ENCODE peak calls at places on chromosomes 16 and 17, in five cellular contexts. Q is suprapubic skin, W is H1, E is upper lobe of left lung, V is HL-60. A is an unnamed sample.
A peak's percentile ranks its signal among the peaks of the same experiment; 100 is the strongest.

GRCh38 chr17:4354862-4355514 is 11.5 kb downstream of the UBE2G1 start:
- DNase-seq in Q (no peak), E (no peak), W (no peak), V (no peak), A (peak; percentile 11)

GRCh38 chr17:72609501-72609900 is 483.0 kb downstream of the SLC39A11 start:
- DNase-seq in V (no peak), Q (no peak), W (no peak), E (no peak), A (no peak)

GRCh38 chr17:51152766-51153209 is 571 bp upstream of the NME1 start:
- DNase-seq in V (no peak), Q (no peak), W (no peak), E (no peak), A (no peak)

GRCh38 chr17:58520843-58521430 is 6.5 kb upstream of the MTMR4 start:
- DNase-seq in E (no peak), Q (no peak), W (no peak), V (peak; percentile 63), A (no peak)

GRCh38 chr16:57609541-57610401 is 18.7 kb upstream of the ADGRG1 start:
- DNase-seq in V (no peak), E (no peak), Q (no peak), W (no peak), A (no peak)

GRCh38 chr16:67349172-67349571 is 22.6 kb downstream of the LRRC36 start:
- DNase-seq in E (no peak), W (no peak), Q (no peak), V (no peak), A (no peak)

GRCh38 chr17:58710948-58711552 is 18.6 kb downstream of the RAD51C start:
- DNase-seq in E (no peak), W (no peak), V (peak; percentile 41), Q (no peak), A (no peak)

GRCh38 chr17:78284146-78284545 is 52.7 kb downstream of the TMEM235 start:
- DNase-seq in V (peak; percentile 95), E (peak; percentile 52), W (no peak), Q (no peak), A (no peak)

GRCh38 chr17:751269-752001 is 629 bp downstream of the GEMIN4 start:
- DNase-seq in E (peak; percentile 40), W (no peak), Q (peak; percentile 73), V (peak; percentile 63), A (no peak)

GRCh38 chr16:85530370-85530739 is 82.8 kb upstream of the GSE1 start:
- DNase-seq in E (no peak), W (no peak), Q (no peak), V (no peak), A (no peak)

GRCh38 chr16:29992371-29992967 is 2.9 kb downstream of the HIRIP3 start:
- DNase-seq in E (peak; percentile 81), V (no peak), Q (peak; percentile 51), W (no peak), A (no peak)

GRCh38 chr16:30741461-30741914 is 6.7 kb upstream of the PHKG2 start:
- DNase-seq in V (no peak), E (peak; percentile 94), Q (peak; percentile 75), W (no peak), A (peak; percentile 82)

DNA sequence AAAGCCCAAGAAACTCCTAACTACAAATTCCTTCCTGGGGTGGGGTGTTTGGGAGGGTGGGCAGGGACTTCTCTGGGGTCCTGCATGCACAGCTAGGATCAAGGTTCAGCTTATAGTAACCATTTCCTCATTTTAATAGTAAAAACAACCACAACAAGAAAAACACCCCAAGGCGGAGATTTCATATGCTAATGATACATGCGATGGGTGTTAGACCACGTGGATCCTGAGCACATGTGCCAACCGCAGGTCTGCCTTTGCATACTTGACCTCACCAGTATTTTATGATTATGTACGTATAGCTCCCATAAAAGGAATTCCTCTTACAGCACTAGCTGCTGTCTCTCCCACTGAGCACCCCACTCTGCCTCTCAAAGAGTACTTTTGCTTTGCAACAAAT is 1.9 kb downstream of the KRTAP4-11 start:
- DNase-seq in W (no peak), V (peak; percentile 18), Q (no peak), E (no peak), A (no peak)
- TF ChIP-seq POLR2AphosphoS5 in W (no peak), V (no peak), Q (no peak), E (no peak), A (no peak)

GRCh38 chr16:88813396-88814143 is 1.8 kb upstream of the APRT start:
- DNase-seq in Q (no peak), V (no peak), E (no peak), W (no peak), A (no peak)
- H3K27ac ChIP-seq in Q (no peak overlapping the region), V (no peak overlapping the region), E (no peak overlapping the region), W (no peak overlapping the region), A (peak overlapping the region; percentile 92)

DNA sequence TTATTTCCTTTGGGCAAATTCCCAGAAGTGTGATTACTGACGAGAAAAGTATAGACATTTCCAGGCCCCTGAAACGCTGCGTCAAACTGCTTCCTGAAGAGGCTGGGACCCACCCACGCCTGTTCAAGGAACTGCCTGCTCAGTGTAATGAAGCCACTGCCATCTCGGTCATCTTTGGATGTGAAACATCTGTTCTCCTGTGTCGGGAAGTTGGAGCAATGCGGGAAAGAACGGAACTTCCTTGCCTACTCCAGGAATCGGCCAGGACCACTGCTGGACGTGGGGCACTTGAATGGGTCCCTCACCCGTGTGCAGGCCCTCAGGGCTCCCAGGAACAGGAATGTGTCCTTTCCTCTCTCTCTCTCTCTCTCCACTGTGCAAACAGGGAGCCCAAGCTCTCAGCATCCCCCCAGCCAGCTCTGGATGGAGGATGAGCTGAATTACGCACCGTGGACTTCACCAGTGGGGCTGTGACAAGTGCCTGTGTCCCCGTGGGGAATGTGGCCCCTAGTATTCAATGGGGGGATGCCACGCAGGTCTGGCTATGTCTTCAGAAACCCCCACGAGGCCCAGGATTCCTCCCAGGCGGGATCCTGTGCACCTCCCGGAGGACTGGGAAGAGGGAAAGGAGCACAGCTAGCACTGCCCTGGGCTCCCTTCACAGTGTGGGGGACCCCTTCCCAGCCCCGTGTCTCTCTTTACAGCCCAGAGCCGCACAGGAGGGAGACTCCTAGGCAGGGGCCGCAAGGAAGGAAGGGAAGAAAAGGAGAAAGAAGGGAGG is 18.3 kb upstream of the LITAF start:
- DNase-seq in E (peak; percentile 74), W (no peak), Q (no peak), V (no peak), A (no peak)
- H3K4me3 ChIP-seq in E (no peak overlapping the region), W (no peak overlapping the region), Q (no peak overlapping the region), V (no peak overlapping the region), A (no peak overlapping the region)

GRCh38 chr17:82858376-82859126 is 18.7 kb upstream of the ZNF750 start:
- DNase-seq in E (peak; percentile 62), Q (peak; percentile 70), W (no peak), V (no peak), A (no peak)

GRCh38 chr17:82861393-82861775 is 21.6 kb upstream of the ZNF750 start:
- DNase-seq in E (no peak), Q (no peak), W (no peak), V (no peak), A (no peak)

GRCh38 chr17:82862191-82862590 is 22.4 kb upstream of the ZNF750 start:
- DNase-seq in V (no peak), E (no peak), Q (no peak), W (no peak), A (no peak)

GRCh38 chr17:82860606-82861392 is 21.0 kb upstream of the ZNF750 start:
- DNase-seq in W (no peak), V (no peak), Q (no peak), E (no peak), A (no peak)

DNA sequence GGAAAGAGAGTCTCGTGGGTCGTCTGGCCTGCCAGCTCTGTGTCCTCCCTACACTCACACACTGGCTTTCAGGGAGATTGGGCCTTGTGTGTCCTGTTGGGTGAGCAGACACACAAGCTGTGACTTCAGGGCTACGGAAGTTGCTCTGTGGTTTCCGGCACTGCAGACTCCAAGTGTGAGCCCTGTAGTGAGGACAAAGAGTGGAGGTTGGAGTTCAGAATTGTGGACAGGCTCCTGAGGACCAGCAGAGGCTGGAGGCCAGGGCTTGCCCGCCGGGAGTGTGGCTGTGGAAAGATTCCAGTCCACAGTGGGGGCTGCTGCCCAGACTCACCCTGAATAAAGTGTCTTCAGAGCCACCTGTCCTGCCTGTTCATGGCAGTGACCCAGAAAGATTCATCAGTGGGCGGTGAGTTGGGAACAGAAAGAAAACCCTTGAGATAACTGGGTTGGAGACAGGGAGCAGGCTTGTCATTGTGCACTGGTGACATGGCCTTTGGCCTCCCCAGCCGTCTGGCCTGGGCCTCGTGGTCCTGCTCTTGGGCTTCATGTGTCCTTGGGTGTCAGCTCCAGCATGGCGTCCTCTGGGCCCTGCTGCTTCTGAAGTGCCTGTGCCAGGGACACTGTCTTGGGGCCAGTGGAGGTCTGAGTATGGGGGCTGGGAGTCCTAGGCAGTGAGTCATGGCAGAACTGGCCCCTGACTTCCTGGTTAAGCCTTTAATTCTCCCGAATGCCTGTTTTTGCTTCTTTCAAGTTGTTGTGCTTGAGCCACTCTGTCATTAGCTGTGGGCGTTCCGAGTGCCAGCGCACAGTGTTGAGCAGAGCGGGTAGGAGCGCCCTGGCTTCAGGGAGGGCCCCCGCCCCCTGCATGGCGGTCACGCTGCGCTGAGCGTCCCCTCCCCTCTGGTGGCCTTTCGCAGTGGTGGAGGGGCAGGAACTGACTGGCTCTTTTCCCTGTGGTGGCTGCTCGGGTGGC is 19.9 kb upstream of the ZNF750 start:
- DNase-seq in W (no peak), E (peak; percentile 72), V (peak; percentile 67), Q (peak; percentile 59), A (no peak)
- TF ChIP-seq POLR2AphosphoS5 in W (no peak), E (no peak), V (peak; percentile 32), Q (no peak), A (no peak)

DNA sequence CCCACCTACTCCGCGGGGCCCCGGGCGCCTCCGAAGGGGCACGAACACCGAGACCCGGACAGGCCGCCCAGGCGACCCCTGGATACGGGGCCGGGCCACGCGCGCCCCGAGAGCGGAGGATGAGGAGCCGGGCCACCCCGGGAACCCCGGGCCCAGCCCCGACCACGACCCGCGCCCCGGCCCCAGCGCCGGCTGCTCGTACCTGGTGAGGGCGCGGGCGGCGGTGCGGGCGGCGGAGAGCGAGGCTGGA is 192 bp downstream of the FASN start:
- DNase-seq in Q (no peak), V (no peak), E (no peak), W (no peak), A (no peak)
- H3K27ac ChIP-seq in Q (peak overlapping the region; percentile 97), V (peak overlapping the region; percentile 86), E (peak overlapping the region; percentile 95), W (no peak overlapping the region), A (peak overlapping the region; percentile 95)

A was measured in breast epithelium.